ENCODE peak calls at places on chromosomes 12 and 14, in seven cellular contexts. One of them, this sample, is unnamed.

GRCh38 chr12:51011960-51012359 is 14.2 kb downstream of the SLC11A2 start:
- DNase-seq in foreskin fibroblast: no peak
- DNase-seq in BJ: no peak
- DNase-seq in progenitor cell of endocrine pancreas: no peak
- DNase-seq in WTC11: no peak
- DNase-seq in fibroblast of pulmonary artery: no peak
- DNase-seq in ovary: no peak
- DNase-seq in this sample: no peak

GRCh38 chr14:51963164-51963733 is 26.1 kb upstream of the RTRAF start:
- DNase-seq in foreskin fibroblast: no peak
- DNase-seq in BJ: no peak
- DNase-seq in progenitor cell of endocrine pancreas: no peak
- DNase-seq in WTC11: no peak
- DNase-seq in fibroblast of pulmonary artery: peak
- DNase-seq in ovary: no peak
- DNase-seq in this sample: no peak

GRCh38 chr14:59869381-59870255 is 958 bp downstream of the RTN1 start:
- DNase-seq in foreskin fibroblast: no peak
- DNase-seq in BJ: no peak
- DNase-seq in progenitor cell of endocrine pancreas: peak
- DNase-seq in WTC11: peak
- DNase-seq in fibroblast of pulmonary artery: no peak
- DNase-seq in ovary: no peak
- DNase-seq in this sample: peak

GRCh38 chr14:88323520-88324199 is 591 bp upstream of the KCNK10 start:
- DNase-seq in foreskin fibroblast: no peak
- DNase-seq in BJ: no peak
- DNase-seq in progenitor cell of endocrine pancreas: peak
- DNase-seq in WTC11: peak
- DNase-seq in fibroblast of pulmonary artery: peak
- DNase-seq in ovary: no peak
- DNase-seq in this sample: peak

GRCh38 chr12:26813812-26814211 is 19.2 kb downstream of the ITPR2 start:
- DNase-seq in foreskin fibroblast: no peak
- DNase-seq in BJ: no peak
- DNase-seq in progenitor cell of endocrine pancreas: no peak
- DNase-seq in WTC11: no peak
- DNase-seq in fibroblast of pulmonary artery: no peak
- DNase-seq in ovary: no peak
- DNase-seq in this sample: no peak

GRCh38 chr14:97432586-97432985 is 635.4 kb downstream of the VRK1 start:
- DNase-seq in foreskin fibroblast: no peak
- DNase-seq in BJ: no peak
- DNase-seq in progenitor cell of endocrine pancreas: no peak
- DNase-seq in WTC11: no peak
- DNase-seq in fibroblast of pulmonary artery: no peak
- DNase-seq in ovary: no peak
- DNase-seq in this sample: no peak

GRCh38 chr12:1504304-1505150 is 89.9 kb downstream of the FBXL14 start:
- DNase-seq in foreskin fibroblast: no peak
- DNase-seq in BJ: no peak
- DNase-seq in progenitor cell of endocrine pancreas: no peak
- DNase-seq in WTC11: no peak
- DNase-seq in fibroblast of pulmonary artery: no peak
- DNase-seq in ovary: no peak
- DNase-seq in this sample: no peak

GRCh38 chr14:67650694-67651093 is 23.7 kb downstream of the VTI1B start:
- DNase-seq in foreskin fibroblast: peak
- DNase-seq in BJ: no peak
- DNase-seq in progenitor cell of endocrine pancreas: no peak
- DNase-seq in WTC11: no peak
- DNase-seq in fibroblast of pulmonary artery: peak
- DNase-seq in ovary: no peak
- DNase-seq in this sample: no peak

GRCh38 chr14:72812292-72812851 is 81.5 kb downstream of the DPF3 start:
- DNase-seq in foreskin fibroblast: no peak
- DNase-seq in BJ: no peak
- DNase-seq in progenitor cell of endocrine pancreas: no peak
- DNase-seq in WTC11: peak
- DNase-seq in fibroblast of pulmonary artery: no peak
- DNase-seq in ovary: no peak
- DNase-seq in this sample: no peak

GRCh38 chr14:84707830-84708229 is 822.1 kb upstream of the FLRT2 start:
- DNase-seq in foreskin fibroblast: no peak
- DNase-seq in BJ: no peak
- DNase-seq in progenitor cell of endocrine pancreas: no peak
- DNase-seq in WTC11: no peak
- DNase-seq in fibroblast of pulmonary artery: no peak
- DNase-seq in ovary: no peak
- DNase-seq in this sample: no peak

GRCh38 chr14:66069830-66070541 is 416.2 kb upstream of the CCDC196 start:
- DNase-seq in foreskin fibroblast: no peak
- DNase-seq in BJ: no peak
- DNase-seq in progenitor cell of endocrine pancreas: no peak
- DNase-seq in WTC11: no peak
- DNase-seq in fibroblast of pulmonary artery: no peak
- DNase-seq in ovary: no peak
- DNase-seq in this sample: no peak

GRCh38 chr14:93035917-93036651 is 79.6 kb downstream of the ITPK1 start:
- DNase-seq in foreskin fibroblast: no peak
- DNase-seq in BJ: no peak
- DNase-seq in progenitor cell of endocrine pancreas: no peak
- DNase-seq in WTC11: no peak
- DNase-seq in fibroblast of pulmonary artery: peak
- DNase-seq in ovary: peak
- DNase-seq in this sample: no peak

GRCh38 chr12:92718483-92718985 is 15.7 kb downstream of the PLEKHG7 start:
- DNase-seq in foreskin fibroblast: no peak
- DNase-seq in BJ: no peak
- DNase-seq in progenitor cell of endocrine pancreas: no peak
- DNase-seq in WTC11: no peak
- DNase-seq in fibroblast of pulmonary artery: peak
- DNase-seq in ovary: no peak
- DNase-seq in this sample: no peak

GRCh38 chr14:64465856-64466554 is 706 bp downstream of the AKAP5 start:
- DNase-seq in foreskin fibroblast: peak
- DNase-seq in BJ: no peak
- DNase-seq in progenitor cell of endocrine pancreas: no peak
- DNase-seq in WTC11: peak
- DNase-seq in fibroblast of pulmonary artery: peak
- DNase-seq in ovary: peak
- DNase-seq in this sample: peak

GRCh38 chr12:116659771-116660481 is 77.9 kb downstream of the SPRING1 start:
- DNase-seq in foreskin fibroblast: no peak
- DNase-seq in BJ: no peak
- DNase-seq in progenitor cell of endocrine pancreas: no peak
- DNase-seq in WTC11: no peak
- DNase-seq in fibroblast of pulmonary artery: no peak
- DNase-seq in ovary: no peak
- DNase-seq in this sample: no peak

GRCh38 chr14:55545779-55546178 is 34.2 kb upstream of the KTN1 start:
- DNase-seq in foreskin fibroblast: no peak
- DNase-seq in BJ: no peak
- DNase-seq in progenitor cell of endocrine pancreas: no peak
- DNase-seq in WTC11: no peak
- DNase-seq in fibroblast of pulmonary artery: no peak
- DNase-seq in ovary: no peak
- DNase-seq in this sample: no peak

GRCh38 chr14:69133206-69134125 is 19.5 kb downstream of the DCAF5 start:
- DNase-seq in foreskin fibroblast: peak
- DNase-seq in BJ: no peak
- DNase-seq in progenitor cell of endocrine pancreas: no peak
- DNase-seq in WTC11: no peak
- DNase-seq in fibroblast of pulmonary artery: peak
- DNase-seq in ovary: no peak
- DNase-seq in this sample: no peak

GRCh38 chr12:87216436-87216835 is 812.8 kb downstream of the C12orf50 start:
- DNase-seq in foreskin fibroblast: no peak
- DNase-seq in BJ: no peak
- DNase-seq in progenitor cell of endocrine pancreas: no peak
- DNase-seq in WTC11: no peak
- DNase-seq in fibroblast of pulmonary artery: peak
- DNase-seq in ovary: no peak
- DNase-seq in this sample: no peak

GRCh38 chr12:65209655-65210043 is 40.3 kb downstream of the LEMD3 start:
- DNase-seq in foreskin fibroblast: no peak
- DNase-seq in BJ: no peak
- DNase-seq in progenitor cell of endocrine pancreas: no peak
- DNase-seq in WTC11: no peak
- DNase-seq in fibroblast of pulmonary artery: peak
- DNase-seq in ovary: no peak
- DNase-seq in this sample: no peak

GRCh38 chr12:116450406-116450910 is 108.7 kb upstream of the MAP1LC3B2 start:
- DNase-seq in foreskin fibroblast: no peak
- DNase-seq in BJ: no peak
- DNase-seq in progenitor cell of endocrine pancreas: no peak
- DNase-seq in WTC11: no peak
- DNase-seq in fibroblast of pulmonary artery: no peak
- DNase-seq in ovary: no peak
- DNase-seq in this sample: no peak

GRCh38 chr14:102516531-102517411 is 7.2 kb upstream of the ANKRD9 start:
- DNase-seq in foreskin fibroblast: no peak
- DNase-seq in BJ: no peak
- DNase-seq in progenitor cell of endocrine pancreas: peak
- DNase-seq in WTC11: peak
- DNase-seq in fibroblast of pulmonary artery: no peak
- DNase-seq in ovary: peak
- DNase-seq in this sample: peak

DNA sequence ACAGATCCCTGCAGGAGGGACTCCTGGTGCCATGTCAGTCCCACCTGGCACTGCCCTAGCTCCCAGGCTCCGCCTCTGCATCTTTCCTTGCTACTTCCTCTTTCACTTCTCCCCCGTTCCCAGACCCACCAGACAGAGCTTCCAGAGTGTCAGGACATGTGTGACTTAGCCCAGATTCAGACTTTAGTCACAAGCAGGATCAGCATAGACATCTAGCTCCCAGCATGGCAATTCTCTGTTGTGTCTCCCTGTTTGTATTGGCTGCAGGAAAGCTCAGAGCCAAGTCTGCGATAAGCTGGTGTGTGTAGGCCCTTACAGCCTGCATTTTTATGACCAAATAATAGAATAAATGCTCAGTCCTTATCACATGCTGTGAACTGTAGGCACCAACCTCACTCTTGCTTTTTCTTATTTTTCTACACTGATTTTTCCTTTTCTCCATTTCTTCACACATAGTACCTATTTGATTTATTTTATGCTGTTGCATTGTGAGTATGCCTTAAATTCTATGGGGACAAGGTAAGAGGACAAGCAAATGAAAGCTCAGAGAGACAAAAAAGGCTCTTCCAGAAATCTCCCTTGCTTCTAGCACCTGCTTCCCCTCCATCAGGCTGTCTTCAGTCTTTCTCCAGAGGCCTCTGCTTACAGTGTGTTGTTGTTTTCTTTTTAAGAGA is 5.9 kb downstream of the DHRS2 start:
- DNase-seq in foreskin fibroblast: no peak
- DNase-seq in BJ: no peak
- DNase-seq in progenitor cell of endocrine pancreas: no peak
- DNase-seq in WTC11: no peak
- DNase-seq in fibroblast of pulmonary artery: no peak
- DNase-seq in ovary: no peak
- DNase-seq in this sample: no peak
- TF ChIP-seq CTCF in foreskin fibroblast: no peak
- TF ChIP-seq CTCF in BJ: no peak
- TF ChIP-seq CTCF in progenitor cell of endocrine pancreas: no peak
- TF ChIP-seq CTCF in WTC11: no peak
- TF ChIP-seq CTCF in fibroblast of pulmonary artery: no peak
- TF ChIP-seq CTCF in ovary: no peak
- TF ChIP-seq CTCF in this sample: no peak

DNA sequence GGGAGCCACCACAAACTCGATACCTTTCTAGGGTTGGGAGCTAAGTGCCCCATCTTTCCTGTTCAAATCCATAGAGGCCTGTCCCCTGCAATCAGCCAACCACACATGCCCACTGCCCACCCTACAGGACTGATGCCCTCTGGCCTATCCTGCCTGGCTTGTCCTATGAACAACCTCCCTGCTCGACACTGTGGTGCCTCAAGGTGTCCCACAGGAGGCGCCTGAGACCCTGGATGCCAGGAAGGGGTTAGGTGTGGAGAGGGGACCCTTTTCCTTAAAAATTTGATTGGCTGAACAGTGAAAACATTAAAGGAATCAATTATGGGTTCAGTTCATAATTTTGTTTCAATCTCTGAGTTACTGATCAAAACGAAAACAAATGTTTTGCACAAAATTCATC is 97.3 kb upstream of the FZD10 start:
- DNase-seq in foreskin fibroblast: no peak
- DNase-seq in BJ: no peak
- DNase-seq in progenitor cell of endocrine pancreas: no peak
- DNase-seq in WTC11: peak
- DNase-seq in fibroblast of pulmonary artery: no peak
- DNase-seq in ovary: no peak
- DNase-seq in this sample: no peak
- TF ChIP-seq CTCF in foreskin fibroblast: no peak
- TF ChIP-seq CTCF in BJ: no peak
- TF ChIP-seq CTCF in progenitor cell of endocrine pancreas: no peak
- TF ChIP-seq CTCF in WTC11: no peak
- TF ChIP-seq CTCF in fibroblast of pulmonary artery: no peak
- TF ChIP-seq CTCF in ovary: no peak
- TF ChIP-seq CTCF in this sample: no peak

GRCh38 chr14:95979339-95980042 is 59.7 kb upstream of the C14orf132 start:
- DNase-seq in foreskin fibroblast: no peak
- DNase-seq in BJ: no peak
- DNase-seq in progenitor cell of endocrine pancreas: no peak
- DNase-seq in WTC11: peak
- DNase-seq in fibroblast of pulmonary artery: no peak
- DNase-seq in ovary: no peak
- DNase-seq in this sample: no peak
- TF ChIP-seq CTCF in foreskin fibroblast: no peak
- TF ChIP-seq CTCF in BJ: no peak
- TF ChIP-seq CTCF in progenitor cell of endocrine pancreas: peak
- TF ChIP-seq CTCF in WTC11: no peak
- TF ChIP-seq CTCF in fibroblast of pulmonary artery: no peak
- TF ChIP-seq CTCF in ovary: no peak
- TF ChIP-seq CTCF in this sample: no peak

DNA sequence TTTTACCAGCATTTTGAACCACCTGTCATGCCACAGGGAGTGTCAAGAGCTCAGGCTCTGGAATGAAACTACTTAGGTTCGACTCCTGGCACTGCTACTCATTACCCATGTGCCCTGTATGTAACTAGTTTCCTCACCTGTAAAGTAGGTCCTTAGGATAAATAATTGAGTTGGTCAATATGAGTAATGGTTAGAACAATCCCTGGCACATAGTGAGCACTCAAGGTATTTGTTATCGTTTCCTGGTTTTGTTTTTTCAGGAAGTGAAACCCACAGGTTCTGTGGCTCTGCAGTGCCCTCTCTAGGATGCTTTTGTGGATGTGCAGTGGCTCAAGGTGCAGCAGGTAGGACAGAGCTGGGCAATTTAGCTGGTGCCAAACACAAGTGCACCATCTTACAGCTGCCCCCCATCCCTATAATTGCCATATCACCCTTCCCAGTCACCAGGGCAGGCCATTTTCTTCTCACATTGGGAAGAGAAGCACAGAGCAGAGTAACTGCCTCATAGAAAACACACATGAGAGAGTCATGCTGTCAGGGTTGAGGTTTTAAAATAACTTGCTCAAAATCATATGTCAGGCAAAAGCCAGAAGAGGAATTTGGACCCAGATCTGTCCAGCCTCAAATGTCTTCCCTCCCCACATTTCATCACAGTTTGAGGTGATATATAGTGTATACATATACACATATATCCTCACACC is 297.5 kb downstream of the RPAP3 start:
- DNase-seq in foreskin fibroblast: no peak
- DNase-seq in BJ: no peak
- DNase-seq in progenitor cell of endocrine pancreas: no peak
- DNase-seq in WTC11: peak
- DNase-seq in fibroblast of pulmonary artery: no peak
- DNase-seq in ovary: no peak
- DNase-seq in this sample: peak
- TF ChIP-seq CTCF in foreskin fibroblast: no peak
- TF ChIP-seq CTCF in BJ: no peak
- TF ChIP-seq CTCF in progenitor cell of endocrine pancreas: peak
- TF ChIP-seq CTCF in WTC11: no peak
- TF ChIP-seq CTCF in fibroblast of pulmonary artery: peak
- TF ChIP-seq CTCF in ovary: no peak
- TF ChIP-seq CTCF in this sample: no peak